ENCODE peak calls at places on chromosomes 6 and 20, in five cellular contexts. D is activated B cell treated with CpG ODN at 0.5 μM for 24 hours, A is lower lobe of right lung, K is esophagus squamous epithelium, J is HL-60. B is an unnamed sample.

GRCh38 chr6:158219229-158219628 is 51.1 kb downstream of the GTF2H5 start:
- DNase-seq in A (no peak), J (peak), K (no peak), D (no peak), B (no peak)

GRCh38 chr20:47347661-47348462 is 8.6 kb downstream of the ZMYND8 start:
- DNase-seq in A (no peak), K (no peak), J (no peak), D (no peak), B (no peak)

GRCh38 chr20:44532981-44533331 is 11.1 kb upstream of the SERINC3 start:
- DNase-seq in J (no peak), D (no peak), A (no peak), K (no peak), B (no peak)

GRCh38 chr20:23265226-23265625 is 85.4 kb upstream of the NXT1 start:
- DNase-seq in K (no peak), A (no peak), D (no peak), J (no peak), B (no peak)

GRCh38 chr6:32655311-32655710 is 11.1 kb downstream of the HLA-DQB1 start:
- DNase-seq in D (no peak), K (no peak), J (no peak), A (no peak), B (no peak)

GRCh38 chr6:1449896-1450295 is 60.5 kb downstream of the FOXF2 start:
- DNase-seq in J (no peak), K (no peak), D (no peak), A (no peak), B (no peak)

GRCh38 chr6:27863962-27864905 is 48.0 kb downstream of the OR2B2 start:
- DNase-seq in K (no peak), A (peak), J (no peak), D (peak), B (no peak)

GRCh38 chr20:33601016-33601415 is 61.1 kb upstream of the C20orf144 start:
- DNase-seq in A (no peak), J (no peak), D (no peak), K (no peak), B (no peak)

GRCh38 chr6:157669747-157670216 is 153.3 kb upstream of the SNX9 start:
- DNase-seq in J (no peak), K (no peak), A (peak), D (no peak), B (no peak)

GRCh38 chr6:63676412-63677114 is 41.0 kb downstream of the PHF3 start:
- DNase-seq in J (no peak), K (no peak), A (no peak), D (no peak), B (no peak)

GRCh38 chr6:30411515-30412207 is 66.7 kb downstream of the RPP21 start:
- DNase-seq in D (peak), K (no peak), A (peak), J (peak), B (no peak)

GRCh38 chr6:163836916-163837660 is 422.6 kb downstream of the QKI start:
- DNase-seq in J (no peak), A (no peak), D (no peak), K (no peak), B (no peak)

GRCh38 chr20:41499064-41499463 is 119.1 kb downstream of the CHD6 start:
- DNase-seq in K (no peak), D (no peak), A (no peak), J (no peak), B (no peak)

GRCh38 chr6:41652876-41653641 is 14.8 kb downstream of the MDFI start:
- DNase-seq in K (no peak), A (peak), J (no peak), D (no peak), B (no peak)

GRCh38 chr20:44460795-44461141 is 14.9 kb upstream of the TTPAL start:
- DNase-seq in D (no peak), A (no peak), J (peak), K (no peak), B (no peak)

GRCh38 chr6:113856571-113857564 is at the start of gene MARCKS:
- DNase-seq in K (peak), J (peak), D (peak), A (peak), B (peak)

GRCh38 chr6:20633566-20634340 is 99.5 kb downstream of the CDKAL1 start:
- DNase-seq in K (no peak), J (no peak), A (no peak), D (no peak), B (no peak)

GRCh38 chr6:80314531-80314930 is 208.1 kb downstream of the BCKDHB start:
- DNase-seq in A (no peak), K (no peak), D (no peak), J (no peak), B (no peak)

GRCh38 chr6:87922191-87922946 is 125.3 kb upstream of the SPACA1 start:
- DNase-seq in J (no peak), D (no peak), K (no peak), A (no peak), B (no peak)

GRCh38 chr20:25280574-25281535 is 33.0 kb downstream of the PYGB start:
- DNase-seq in A (peak), J (no peak), K (no peak), D (peak), B (no peak)

GRCh38 chr20:34058831-34059230 is 53.2 kb downstream of the EIF2S2 start:
- DNase-seq in J (no peak), K (no peak), A (no peak), D (no peak), B (no peak)

GRCh38 chr20:13173201-13173600 is 47.9 kb upstream of the ISM1 start:
- DNase-seq in A (no peak), D (no peak), J (no peak), K (no peak), B (no peak)

GRCh38 chr6:133894369-133894768 is 5.5 kb downstream of the TCF21 start:
- DNase-seq in D (no peak), A (no peak), K (no peak), J (no peak), B (no peak)

GRCh38 chr6:24566020-24566752 is 71.4 kb downstream of the ALDH5A1 start:
- DNase-seq in K (no peak), A (no peak), D (no peak), J (no peak), B (no peak)

GRCh38 chr6:166474721-166475565 is 92.2 kb upstream of the MPC1 start:
- DNase-seq in D (no peak), K (no peak), A (no peak), J (no peak), B (no peak)

GRCh38 chr20:37727247-37727956 is 33.6 kb downstream of the CTNNBL1 start:
- DNase-seq in K (no peak), D (no peak), A (no peak), J (no peak), B (no peak)

GRCh38 chr20:33211817-33212424 is 5.2 kb upstream of the BPIFA3 start:
- DNase-seq in J (peak), K (no peak), A (peak), D (no peak), B (no peak)

GRCh38 chr20:33689973-33690372 is 3.8 kb upstream of the E2F1 start:
- DNase-seq in D (no peak), K (no peak), J (peak), A (no peak), B (no peak)

GRCh38 chr20:54221383-54221782 is 13.5 kb downstream of the PFDN4 start:
- DNase-seq in K (no peak), D (no peak), A (no peak), J (peak), B (no peak)

GRCh38 chr20:54218470-54218869 is 10.6 kb downstream of the PFDN4 start:
- DNase-seq in J (no peak), D (no peak), A (no peak), K (no peak), B (no peak)

GRCh38 chr20:54220722-54221121 is 12.8 kb downstream of the PFDN4 start:
- DNase-seq in J (no peak), A (no peak), D (no peak), K (no peak), B (no peak)

GRCh38 chr20:54217762-54218161 is 9.9 kb downstream of the PFDN4 start:
- DNase-seq in J (no peak), K (no peak), D (no peak), A (no peak), B (no peak)

DNA sequence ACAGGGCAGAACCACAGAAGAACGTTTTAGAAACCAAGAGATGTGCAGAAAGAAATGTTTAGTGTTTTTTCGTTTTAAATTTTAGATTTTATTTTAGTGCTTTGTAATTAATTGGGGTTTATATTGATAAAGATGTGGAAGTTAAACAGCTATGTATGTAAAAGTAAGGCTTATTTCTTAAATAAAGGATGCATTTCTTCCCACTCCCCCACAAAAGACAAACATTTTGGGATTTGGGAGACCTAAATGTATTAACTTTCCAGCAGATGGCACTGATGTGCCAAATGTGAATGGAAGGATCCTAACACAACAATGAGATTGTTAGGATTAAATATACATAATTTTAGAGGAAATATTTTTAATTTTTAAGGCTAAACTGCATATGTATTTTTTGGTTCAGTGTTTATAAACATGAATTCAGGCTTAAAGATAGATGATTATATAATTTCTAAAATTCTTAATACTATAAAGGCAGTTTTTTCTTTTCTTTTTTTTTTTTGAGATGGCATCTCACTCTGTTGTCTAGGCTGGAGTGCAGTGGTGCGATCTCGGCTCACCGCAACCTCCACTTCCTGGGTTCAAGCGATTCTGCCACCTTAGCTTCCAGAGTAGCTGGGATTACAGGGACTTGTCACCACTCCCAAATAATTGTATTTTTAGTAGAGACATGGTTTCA is 12.0 kb downstream of the PFDN4 start:
- DNase-seq in A (no peak), J (no peak), D (no peak), K (no peak), B (no peak)
- TF ChIP-seq CTCF in A (peak), J (peak), D (no peak), K (no peak), B (peak)

DNA sequence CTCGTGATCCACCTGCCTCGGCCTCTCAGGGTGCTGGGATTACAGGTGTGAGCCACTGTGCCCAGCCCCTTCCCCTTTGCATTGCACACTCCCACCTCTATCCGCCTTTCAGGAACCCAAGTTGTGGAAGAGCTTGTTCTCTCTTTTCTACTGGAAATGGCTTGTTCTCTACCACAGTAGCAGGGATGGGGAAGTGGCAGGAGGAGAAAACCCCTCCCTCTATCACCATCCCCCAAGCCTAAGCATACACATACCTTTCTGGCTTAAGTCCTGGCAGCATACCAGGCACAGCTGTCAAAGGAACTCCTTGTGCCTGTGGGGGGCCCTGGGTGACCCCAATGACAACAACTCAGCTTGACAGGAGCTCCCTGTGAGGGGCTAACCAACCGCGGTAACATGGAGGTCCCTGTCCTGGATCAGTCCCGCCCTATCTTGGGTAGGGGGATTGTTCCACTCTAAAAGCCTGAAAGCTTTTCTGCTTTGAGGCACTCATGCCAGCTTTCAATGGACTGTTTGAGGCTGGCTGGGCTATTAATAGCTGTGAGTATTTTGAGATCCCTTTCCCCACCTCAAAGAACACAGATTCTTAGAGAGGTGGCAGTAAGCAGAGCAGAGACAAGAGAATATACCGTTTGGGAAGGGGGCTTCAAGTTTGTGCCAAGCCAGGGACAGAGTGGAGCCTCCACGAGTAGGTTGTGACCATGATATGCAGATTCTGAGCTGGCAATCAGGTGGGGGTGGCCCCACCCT is 2.3 kb downstream of the KLHDC3 start:
- DNase-seq in D (no peak), K (no peak), A (no peak), J (peak), B (no peak)
- TF ChIP-seq CTCF in D (no peak), K (no peak), A (no peak), J (no peak), B (no peak)

GRCh38 chr6:131952886-131953509 is 1.8 kb upstream of the CCN2 start:
- DNase-seq in J (no peak), D (no peak), A (no peak), K (no peak), B (no peak)
- TF ChIP-seq CTCF in J (no peak), D (no peak), A (no peak), K (no peak), B (no peak)

DNA sequence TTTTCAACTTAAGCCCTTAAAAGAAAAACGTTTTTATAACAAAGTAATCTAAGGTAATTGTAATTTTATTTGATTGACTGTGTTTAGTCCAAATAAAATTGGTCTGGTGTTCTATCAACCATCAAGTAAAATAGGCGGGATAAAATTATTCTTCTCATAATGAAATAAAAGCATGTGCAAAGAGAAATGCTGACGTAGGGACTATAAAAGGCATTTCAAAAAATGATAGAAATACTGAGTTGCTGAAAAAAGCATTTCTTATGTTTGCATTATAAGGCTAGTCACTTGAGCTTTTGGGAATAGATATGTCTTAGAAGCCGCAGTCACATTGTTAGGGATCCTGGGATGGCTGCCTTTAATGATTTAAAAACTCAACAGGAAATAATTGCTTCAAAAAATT is 608.0 kb upstream of the JAG1 start:
- DNase-seq in K (no peak), A (no peak), D (no peak), J (no peak), B (no peak)
- TF ChIP-seq CTCF in K (no peak), A (no peak), D (no peak), J (no peak), B (no peak)

GRCh38 chr6:52207066-52207465 is 20.9 kb downstream of the IL17A start:
- DNase-seq in K (no peak), A (no peak), J (no peak), D (no peak), B (no peak)
- TF ChIP-seq CTCF in K (no peak), A (no peak), J (no peak), D (no peak), B (no peak)

DNA sequence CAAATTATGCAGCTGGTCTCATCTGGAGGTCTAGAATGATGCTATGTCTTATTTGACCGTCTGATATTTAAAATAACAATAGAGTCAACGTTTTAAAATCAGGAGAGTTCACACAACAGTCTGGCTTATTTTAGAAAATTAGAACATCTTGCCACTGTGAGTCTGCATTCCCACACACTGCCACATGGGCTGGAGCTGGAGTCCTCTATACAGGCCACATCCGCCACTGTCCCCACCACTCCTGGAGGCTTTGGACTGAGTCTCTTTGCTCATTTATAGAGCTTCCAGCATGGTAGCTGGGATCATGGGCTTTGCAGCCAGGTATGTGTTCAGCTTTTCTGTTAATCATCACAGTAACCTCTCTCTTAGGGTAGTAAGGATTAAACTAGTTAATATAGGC is 68.8 kb upstream of the ZNFX1 start:
- DNase-seq in A (no peak), K (no peak), D (no peak), J (no peak), B (no peak)
- TF ChIP-seq CTCF in A (no peak), K (no peak), D (no peak), J (no peak), B (peak)

GRCh38 chr6:90478278-90478677 is 108.6 kb downstream of the MAP3K7 start:
- DNase-seq in A (no peak), J (no peak), D (no peak), K (no peak), B (no peak)
- TF ChIP-seq CTCF in A (no peak), J (no peak), D (no peak), K (no peak), B (no peak)

B was measured in type B pancreatic cell.